ENCODE peak calls at places on chromosomes 3 and 15, in ten cellular contexts. P, U, N, H, F, O, D, X, Y and A are unnamed samples.
A peak's percentile ranks its signal among the peaks of the same experiment; 100 is the strongest.

GRCh38 chr15:25481208-25481862 is 42.5 kb upstream of the UBE3A start:
- DNase-seq in H (no peak), N (no peak), D (no peak), U (no peak), P (no peak), O (no peak), X (no peak), F (no peak), Y (no peak), A (no peak)

GRCh38 chr3:50552058-50552435 is 15.5 kb downstream of the C3orf18 start:
- DNase-seq in O (no peak), P (no peak), H (no peak), N (no peak), U (no peak), X (no peak), Y (no peak), F (no peak), D (no peak), A (no peak)

GRCh38 chr15:68504721-68505090 is 72.7 kb upstream of the ITGA11 start:
- DNase-seq in U (no peak), P (no peak), D (no peak), Y (peak; percentile 52), F (peak; percentile 55), H (no peak), O (no peak), N (no peak), X (no peak), A (no peak)

GRCh38 chr15:43071451-43071850 is 34.4 kb downstream of the UBR1 start:
- DNase-seq in P (no peak), D (no peak), Y (no peak), N (no peak), O (no peak), U (no peak), H (no peak), X (no peak), F (no peak), A (no peak)

GRCh38 chr3:175940881-175941280 is 1081.7 kb downstream of the NAALADL2 start:
- DNase-seq in D (no peak), X (no peak), F (no peak), U (no peak), P (no peak), O (no peak), H (peak; percentile 14), N (no peak), Y (no peak), A (peak; percentile 38)

GRCh38 chr3:187968883-187969580 is 184.9 kb upstream of the LPP start:
- DNase-seq in U (peak; percentile 38), H (peak; percentile 90), Y (no peak), N (no peak), P (no peak), F (peak; percentile 93), O (no peak), X (no peak), D (peak; percentile 56), A (no peak)

GRCh38 chr3:14633819-14634424 is 17.6 kb upstream of the CCDC174 start:
- DNase-seq in P (no peak), Y (no peak), N (no peak), F (peak; percentile 88), U (no peak), D (peak; percentile 30), O (no peak), H (peak; percentile 87), X (peak; percentile 77), A (peak; percentile 69)

GRCh38 chr3:120753831-120754230 is 11.3 kb downstream of the GTF2E1 start:
- DNase-seq in Y (no peak), P (no peak), O (no peak), U (no peak), F (peak; percentile 47), D (no peak), X (no peak), H (no peak), N (no peak), A (no peak)

GRCh38 chr3:20035019-20035418 is 5.2 kb upstream of the KAT2B start:
- DNase-seq in F (no peak), H (no peak), D (no peak), P (no peak), Y (no peak), O (no peak), X (no peak), U (no peak), N (no peak), A (no peak)

GRCh38 chr3:20039765-20040475 is at the start of gene KAT2B:
- DNase-seq in P (peak; percentile 94), O (peak; percentile 92), Y (peak; percentile 95), H (peak; percentile 87), X (peak; percentile 88), F (peak; percentile 53), U (no peak), N (peak; percentile 86), D (peak; percentile 60), A (peak; percentile 84)

GRCh38 chr3:20039082-20039764 is 1.0 kb upstream of the KAT2B start:
- DNase-seq in O (no peak), N (no peak), Y (no peak), U (no peak), F (no peak), X (no peak), D (no peak), P (no peak), H (peak; percentile 32), A (no peak)

GRCh38 chr3:20038679-20039078 is 1.6 kb upstream of the KAT2B start:
- DNase-seq in D (no peak), F (no peak), O (no peak), X (no peak), N (no peak), Y (no peak), U (no peak), P (no peak), H (peak; percentile 15), A (no peak)

DNA sequence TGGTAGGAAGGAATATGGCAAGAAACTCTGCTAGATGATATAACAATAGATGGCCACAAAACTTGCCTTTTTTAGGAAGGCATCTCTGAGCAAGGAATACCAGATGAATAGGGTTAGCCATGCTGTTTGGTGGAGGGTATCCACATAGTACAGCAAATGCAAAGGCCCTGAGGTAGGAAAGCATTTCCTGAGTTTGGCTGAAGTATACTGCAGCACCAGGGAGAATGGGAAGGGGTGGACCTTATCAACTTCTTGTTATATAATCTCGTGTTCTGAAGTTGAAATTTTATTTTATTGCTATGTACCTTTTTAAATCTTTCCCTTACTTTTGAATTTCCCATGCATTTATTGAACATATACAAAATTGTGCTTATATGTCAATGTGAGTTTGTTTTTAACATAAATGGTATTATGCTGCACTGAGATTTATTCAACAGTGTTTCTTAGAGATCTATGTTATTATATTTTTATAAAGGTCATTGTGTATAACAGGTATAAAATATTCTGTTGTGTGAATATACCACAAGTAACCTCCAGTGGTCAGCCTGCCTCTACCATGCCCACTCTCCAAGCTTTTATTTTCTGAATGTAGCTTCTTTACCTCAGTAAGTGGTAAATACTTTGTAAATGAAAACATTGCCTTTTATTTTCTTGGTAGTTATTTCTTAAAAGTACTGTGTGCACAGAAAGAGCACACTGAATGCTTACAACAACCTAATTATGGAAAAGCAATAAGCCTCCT is 2.8 kb upstream of the KAT2B start:
- DNase-seq in F (no peak), Y (no peak), O (no peak), N (no peak), D (no peak), X (no peak), H (no peak), P (no peak), U (no peak), A (no peak)
- TF ChIP-seq CTCF in F (peak; percentile 33), Y (no peak), O (no peak), N (no peak), D (peak; percentile 12), X (peak; percentile 21), H (no peak), P (no peak), U (no peak), A (no peak)

DNA sequence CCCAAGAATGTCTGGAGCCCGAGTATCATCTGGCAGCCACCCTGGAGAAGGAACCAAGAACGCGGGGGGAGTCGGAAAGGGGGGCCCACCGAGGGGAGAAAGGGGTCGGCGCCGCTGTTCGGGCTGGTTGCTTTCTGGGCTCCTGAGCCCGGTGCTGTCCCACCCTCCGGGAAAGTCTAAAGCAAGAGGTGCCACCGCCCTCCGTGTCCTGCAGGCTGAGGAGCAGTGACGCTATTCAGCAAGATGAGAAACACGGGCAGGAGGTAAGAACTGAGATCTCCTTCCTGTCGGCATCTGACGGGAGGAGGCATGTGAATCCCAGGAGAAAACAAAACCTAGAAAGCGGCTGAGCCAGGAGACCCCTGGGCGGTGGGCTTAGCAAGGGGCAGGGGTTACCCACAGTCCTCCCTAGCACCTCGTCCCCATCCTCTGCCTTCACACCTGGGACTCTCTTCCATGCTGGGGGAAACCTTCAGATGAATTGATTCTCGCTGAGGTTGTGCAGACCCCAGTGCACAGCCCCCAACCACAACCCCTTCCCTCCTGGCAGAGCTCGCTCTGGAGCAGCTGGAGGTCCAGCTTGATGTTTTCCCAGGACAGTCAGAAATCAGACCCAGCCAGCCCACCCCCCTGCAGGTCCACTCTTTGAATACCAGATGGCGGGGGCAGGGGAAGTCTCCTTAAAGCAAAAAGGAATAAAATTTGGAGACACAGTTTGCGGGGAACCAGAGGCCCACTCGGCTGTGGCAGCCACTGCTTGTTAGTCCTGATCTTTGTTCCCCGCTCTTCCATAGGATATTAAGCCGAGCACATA is 234.5 kb downstream of the XXYLT1 start:
- DNase-seq in H (no peak), N (no peak), P (peak; percentile 37), O (no peak), D (no peak), X (no peak), U (no peak), F (no peak), Y (peak; percentile 76), A (no peak)
- TF ChIP-seq CTCF in H (no peak), N (no peak), P (no peak), O (no peak), D (no peak), X (no peak), U (no peak), F (no peak), Y (no peak), A (no peak)

GRCh38 chr3:189195302-189195701 is 23.5 kb downstream of the TPRG1 start:
- DNase-seq in X (no peak), Y (no peak), H (peak; percentile 4), P (no peak), O (no peak), F (peak; percentile 7), N (no peak), D (no peak), U (no peak), A (no peak)
- TF ChIP-seq CTCF in X (peak; percentile 20), Y (no peak), H (peak; percentile 3), P (no peak), O (no peak), F (peak; percentile 36), N (no peak), D (peak; percentile 28), U (peak; percentile 10), A (no peak)

GRCh38 chr15:45187894-45188830 is at the start of gene SHF:
- DNase-seq in U (no peak), H (peak; percentile 49), D (peak; percentile 28), N (peak; percentile 47), Y (no peak), O (no peak), P (peak; percentile 87), X (peak; percentile 74), F (peak; percentile 24), A (peak; percentile 86)

GRCh38 chr15:45185069-45185779 is 2.5 kb downstream of the SHF start:
- DNase-seq in F (no peak), H (no peak), P (no peak), Y (no peak), U (no peak), N (no peak), X (no peak), D (no peak), O (no peak), A (peak; percentile 15)

GRCh38 chr15:45187578-45187893 is 230 bp downstream of the SHF start:
- DNase-seq in X (no peak), P (no peak), Y (no peak), F (no peak), N (no peak), D (no peak), H (no peak), U (no peak), O (no peak), A (no peak)

GRCh38 chr15:45185903-45186770 is 1.6 kb downstream of the SHF start:
- DNase-seq in F (no peak), N (no peak), X (no peak), D (no peak), P (no peak), Y (peak; percentile 86), O (no peak), U (no peak), H (no peak), A (peak; percentile 20)

DNA sequence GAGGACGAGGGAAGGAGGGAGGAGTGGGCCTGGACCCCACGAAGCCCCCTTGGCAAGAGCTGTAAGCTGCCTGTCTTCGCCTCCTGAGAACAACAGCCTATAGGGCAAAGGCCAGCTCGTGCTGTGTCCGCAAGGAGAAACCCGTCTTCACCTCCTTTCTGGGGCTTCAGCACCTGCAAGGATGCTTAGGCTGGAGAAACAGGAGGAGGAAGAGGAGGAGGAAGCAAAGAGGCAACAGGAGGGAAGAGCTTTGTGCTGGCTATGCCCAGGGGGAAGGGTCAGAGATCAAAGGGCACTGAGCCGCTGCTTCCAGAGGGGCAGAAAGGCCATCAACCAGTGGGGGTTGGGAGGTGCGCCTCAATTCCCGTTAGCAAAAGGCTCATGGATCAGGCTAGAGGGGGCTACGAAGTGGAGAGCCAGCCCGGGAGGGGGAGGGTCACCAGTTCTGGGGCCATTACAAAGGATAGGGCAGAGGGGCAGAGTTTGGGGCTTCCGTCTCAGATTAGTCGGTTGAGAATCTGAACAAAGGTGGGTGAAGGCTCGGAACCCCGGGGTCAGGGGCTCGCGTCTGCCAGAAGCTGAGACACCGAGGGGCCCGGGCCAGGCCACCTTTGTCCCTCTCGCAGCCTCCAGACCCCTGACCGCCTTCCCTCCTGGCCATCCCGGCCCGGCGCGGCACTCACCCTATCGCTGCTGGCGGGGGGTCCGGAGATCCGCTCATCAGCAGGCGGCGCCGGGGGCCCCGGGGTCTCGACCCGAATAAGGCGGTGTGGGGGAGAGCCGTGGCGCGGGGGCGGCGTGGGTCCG is 792 bp downstream of the SHF start:
- DNase-seq in D (no peak), N (no peak), O (no peak), P (peak; percentile 81), F (no peak), U (no peak), X (no peak), H (no peak), Y (peak; percentile 89), A (peak; percentile 35)
- TF ChIP-seq CTCF in D (no peak), N (no peak), O (no peak), P (no peak), F (no peak), U (no peak), X (no peak), H (no peak), Y (no peak), A (no peak)